ENCODE peak calls at places on chromosomes 16 and 17, in six cellular contexts. One of them, this sample, is unnamed.
A peak's percentile ranks its signal among the peaks of the same experiment; 100 is the strongest.

GRCh38 chr16:85113913-85114312 is 1.6 kb upstream of the CIBAR2 start:
- DNase-seq in heart left ventricle: no peak
- DNase-seq in stomach: no peak
- DNase-seq in esophagus squamous epithelium: no peak
- DNase-seq in Peyer's patch: no peak
- DNase-seq in endothelial cell of umbilical vein: no peak
- DNase-seq in this sample: no peak

GRCh38 chr17:81043725-81044427 is 8.9 kb downstream of the BAIAP2 start:
- DNase-seq in heart left ventricle: peak; percentile 52
- DNase-seq in stomach: peak; percentile 76
- DNase-seq in esophagus squamous epithelium: no peak
- DNase-seq in Peyer's patch: no peak
- DNase-seq in endothelial cell of umbilical vein: peak; percentile 32
- DNase-seq in this sample: no peak

GRCh38 chr16:12584488-12585233 is 219.0 kb downstream of the CPPED1 start:
- DNase-seq in heart left ventricle: no peak
- DNase-seq in stomach: no peak
- DNase-seq in esophagus squamous epithelium: no peak
- DNase-seq in Peyer's patch: peak; percentile 2
- DNase-seq in endothelial cell of umbilical vein: peak; percentile 39
- DNase-seq in this sample: no peak

GRCh38 chr17:32116937-32117336 is 25.4 kb upstream of the RHOT1 start:
- DNase-seq in heart left ventricle: no peak
- DNase-seq in stomach: no peak
- DNase-seq in esophagus squamous epithelium: no peak
- DNase-seq in Peyer's patch: no peak
- DNase-seq in endothelial cell of umbilical vein: no peak
- DNase-seq in this sample: no peak

GRCh38 chr17:72123496-72123963 is 2.7 kb downstream of the SOX9 start:
- DNase-seq in heart left ventricle: no peak
- DNase-seq in stomach: peak; percentile 37
- DNase-seq in esophagus squamous epithelium: no peak
- DNase-seq in Peyer's patch: no peak
- DNase-seq in endothelial cell of umbilical vein: no peak
- DNase-seq in this sample: no peak

GRCh38 chr16:84199861-84200260 is 8.9 kb downstream of the ADAD2 start:
- DNase-seq in heart left ventricle: no peak
- DNase-seq in stomach: no peak
- DNase-seq in esophagus squamous epithelium: no peak
- DNase-seq in Peyer's patch: no peak
- DNase-seq in endothelial cell of umbilical vein: no peak
- DNase-seq in this sample: peak; percentile 47

GRCh38 chr17:46977348-46977747 is 1.7 kb downstream of the RPRML start:
- DNase-seq in heart left ventricle: no peak
- DNase-seq in stomach: peak; percentile 39
- DNase-seq in esophagus squamous epithelium: no peak
- DNase-seq in Peyer's patch: no peak
- DNase-seq in endothelial cell of umbilical vein: no peak
- DNase-seq in this sample: no peak

GRCh38 chr17:8991514-8992285 is 26.2 kb upstream of the PIK3R5 start:
- DNase-seq in heart left ventricle: peak; percentile 44
- DNase-seq in stomach: peak; percentile 70
- DNase-seq in esophagus squamous epithelium: no peak
- DNase-seq in Peyer's patch: no peak
- DNase-seq in endothelial cell of umbilical vein: peak; percentile 33
- DNase-seq in this sample: peak; percentile 61

GRCh38 chr16:82651921-82652601 is 25.3 kb downstream of the CDH13 start:
- DNase-seq in heart left ventricle: no peak
- DNase-seq in stomach: no peak
- DNase-seq in esophagus squamous epithelium: no peak
- DNase-seq in Peyer's patch: no peak
- DNase-seq in endothelial cell of umbilical vein: no peak
- DNase-seq in this sample: no peak

GRCh38 chr16:85390511-85391174 is 222.5 kb upstream of the GSE1 start:
- DNase-seq in heart left ventricle: peak; percentile 91
- DNase-seq in stomach: peak; percentile 62
- DNase-seq in esophagus squamous epithelium: no peak
- DNase-seq in Peyer's patch: peak; percentile 95
- DNase-seq in endothelial cell of umbilical vein: no peak
- DNase-seq in this sample: peak; percentile 91

GRCh38 chr16:66199189-66199588 is 167.3 kb upstream of the CDH5 start:
- DNase-seq in heart left ventricle: no peak
- DNase-seq in stomach: no peak
- DNase-seq in esophagus squamous epithelium: no peak
- DNase-seq in Peyer's patch: no peak
- DNase-seq in endothelial cell of umbilical vein: no peak
- DNase-seq in this sample: no peak

GRCh38 chr16:86680661-86681439 is 102.5 kb downstream of the FOXL1 start:
- DNase-seq in heart left ventricle: peak; percentile 34
- DNase-seq in stomach: no peak
- DNase-seq in esophagus squamous epithelium: no peak
- DNase-seq in Peyer's patch: no peak
- DNase-seq in endothelial cell of umbilical vein: peak; percentile 75
- DNase-seq in this sample: no peak

GRCh38 chr17:62892069-62892675 is 73.9 kb upstream of the TANC2 start:
- DNase-seq in heart left ventricle: no peak
- DNase-seq in stomach: no peak
- DNase-seq in esophagus squamous epithelium: no peak
- DNase-seq in Peyer's patch: no peak
- DNase-seq in endothelial cell of umbilical vein: peak; percentile 44
- DNase-seq in this sample: no peak

GRCh38 chr17:62724398-62725146 is 83.5 kb downstream of the MARCHF10 start:
- DNase-seq in heart left ventricle: no peak
- DNase-seq in stomach: no peak
- DNase-seq in esophagus squamous epithelium: no peak
- DNase-seq in Peyer's patch: no peak
- DNase-seq in endothelial cell of umbilical vein: no peak
- DNase-seq in this sample: peak; percentile 53

GRCh38 chr16:1701216-1701878 is 4.6 kb upstream of the MAPK8IP3 start:
- DNase-seq in heart left ventricle: no peak
- DNase-seq in stomach: no peak
- DNase-seq in esophagus squamous epithelium: no peak
- DNase-seq in Peyer's patch: no peak
- DNase-seq in endothelial cell of umbilical vein: no peak
- DNase-seq in this sample: no peak

GRCh38 chr17:58693208-58693607 is 806 bp downstream of the RAD51C start:
- DNase-seq in heart left ventricle: no peak
- DNase-seq in stomach: no peak
- DNase-seq in esophagus squamous epithelium: no peak
- DNase-seq in Peyer's patch: no peak
- DNase-seq in endothelial cell of umbilical vein: no peak
- DNase-seq in this sample: no peak

GRCh38 chr16:78291642-78292041 is 192.2 kb downstream of the WWOX start:
- DNase-seq in heart left ventricle: no peak
- DNase-seq in stomach: no peak
- DNase-seq in esophagus squamous epithelium: no peak
- DNase-seq in Peyer's patch: no peak
- DNase-seq in endothelial cell of umbilical vein: no peak
- DNase-seq in this sample: no peak

GRCh38 chr16:4925791-4926190 is 11.2 kb downstream of the PPL start:
- DNase-seq in heart left ventricle: no peak
- DNase-seq in stomach: no peak
- DNase-seq in esophagus squamous epithelium: no peak
- DNase-seq in Peyer's patch: no peak
- DNase-seq in endothelial cell of umbilical vein: no peak
- DNase-seq in this sample: no peak

GRCh38 chr16:4926928-4927327 is 10.0 kb downstream of the PPL start:
- DNase-seq in heart left ventricle: no peak
- DNase-seq in stomach: no peak
- DNase-seq in esophagus squamous epithelium: no peak
- DNase-seq in Peyer's patch: no peak
- DNase-seq in endothelial cell of umbilical vein: no peak
- DNase-seq in this sample: no peak

GRCh38 chr16:4928227-4928626 is 8.7 kb downstream of the PPL start:
- DNase-seq in heart left ventricle: no peak
- DNase-seq in stomach: no peak
- DNase-seq in esophagus squamous epithelium: no peak
- DNase-seq in Peyer's patch: no peak
- DNase-seq in endothelial cell of umbilical vein: no peak
- DNase-seq in this sample: no peak

GRCh38 chr16:4924593-4925378 is 12.2 kb downstream of the PPL start:
- DNase-seq in heart left ventricle: no peak
- DNase-seq in stomach: peak; percentile 74
- DNase-seq in esophagus squamous epithelium: no peak
- DNase-seq in Peyer's patch: peak; percentile 76
- DNase-seq in endothelial cell of umbilical vein: no peak
- DNase-seq in this sample: peak; percentile 73

GRCh38 chr16:4927661-4928060 is 9.3 kb downstream of the PPL start:
- DNase-seq in heart left ventricle: no peak
- DNase-seq in stomach: no peak
- DNase-seq in esophagus squamous epithelium: no peak
- DNase-seq in Peyer's patch: no peak
- DNase-seq in endothelial cell of umbilical vein: no peak
- DNase-seq in this sample: no peak
- H3K36me3 ChIP-seq in heart left ventricle: peaks cover 2% of the 10 kb centered on the region
- H3K36me3 ChIP-seq in stomach: no peaks in the 10 kb centered on the region
- H3K36me3 ChIP-seq in esophagus squamous epithelium: no peaks in the 10 kb centered on the region
- H3K36me3 ChIP-seq in Peyer's patch: no peaks in the 10 kb centered on the region
- H3K36me3 ChIP-seq in endothelial cell of umbilical vein: no peaks in the 10 kb centered on the region
- H3K36me3 ChIP-seq in this sample: no peaks in the 10 kb centered on the region

GRCh38 chr17:17824119-17824779 is 12.5 kb downstream of the SREBF1 start:
- DNase-seq in heart left ventricle: no peak
- DNase-seq in stomach: no peak
- DNase-seq in esophagus squamous epithelium: no peak
- DNase-seq in Peyer's patch: no peak
- DNase-seq in endothelial cell of umbilical vein: no peak
- DNase-seq in this sample: no peak

GRCh38 chr17:17823433-17824118 is 13.2 kb downstream of the SREBF1 start:
- DNase-seq in heart left ventricle: peak; percentile 86
- DNase-seq in stomach: peak; percentile 89
- DNase-seq in esophagus squamous epithelium: peak; percentile 53
- DNase-seq in Peyer's patch: peak; percentile 91
- DNase-seq in endothelial cell of umbilical vein: peak; percentile 68
- DNase-seq in this sample: peak; percentile 85

GRCh38 chr17:17820457-17821158 is 16.2 kb downstream of the SREBF1 start:
- DNase-seq in heart left ventricle: no peak
- DNase-seq in stomach: no peak
- DNase-seq in esophagus squamous epithelium: no peak
- DNase-seq in Peyer's patch: no peak
- DNase-seq in endothelial cell of umbilical vein: no peak
- DNase-seq in this sample: no peak

GRCh38 chr17:17820046-17820445 is 16.7 kb downstream of the SREBF1 start:
- DNase-seq in heart left ventricle: no peak
- DNase-seq in stomach: no peak
- DNase-seq in esophagus squamous epithelium: no peak
- DNase-seq in Peyer's patch: no peak
- DNase-seq in endothelial cell of umbilical vein: no peak
- DNase-seq in this sample: no peak

GRCh38 chr17:17822189-17822978 is 14.4 kb downstream of the SREBF1 start:
- DNase-seq in heart left ventricle: peak; percentile 83
- DNase-seq in stomach: peak; percentile 68
- DNase-seq in esophagus squamous epithelium: no peak
- DNase-seq in Peyer's patch: no peak
- DNase-seq in endothelial cell of umbilical vein: no peak
- DNase-seq in this sample: peak; percentile 74
- TF ChIP-seq POLR2A in heart left ventricle: no peak
- TF ChIP-seq POLR2A in stomach: no peak
- TF ChIP-seq POLR2A in esophagus squamous epithelium: no peak
- TF ChIP-seq POLR2A in Peyer's patch: no peak
- TF ChIP-seq POLR2A in endothelial cell of umbilical vein: no peak
- TF ChIP-seq POLR2A in this sample: no peak

GRCh38 chr17:13797863-13798262 is 196.1 kb upstream of the HS3ST3A1 start:
- DNase-seq in heart left ventricle: no peak
- DNase-seq in stomach: no peak
- DNase-seq in esophagus squamous epithelium: no peak
- DNase-seq in Peyer's patch: no peak
- DNase-seq in endothelial cell of umbilical vein: no peak
- DNase-seq in this sample: no peak

GRCh38 chr17:13788385-13788784 is 186.7 kb upstream of the HS3ST3A1 start:
- DNase-seq in heart left ventricle: peak; percentile 34
- DNase-seq in stomach: no peak
- DNase-seq in esophagus squamous epithelium: no peak
- DNase-seq in Peyer's patch: no peak
- DNase-seq in endothelial cell of umbilical vein: no peak
- DNase-seq in this sample: no peak

GRCh38 chr17:13792314-13792713 is 190.6 kb upstream of the HS3ST3A1 start:
- DNase-seq in heart left ventricle: no peak
- DNase-seq in stomach: no peak
- DNase-seq in esophagus squamous epithelium: no peak
- DNase-seq in Peyer's patch: no peak
- DNase-seq in endothelial cell of umbilical vein: no peak
- DNase-seq in this sample: no peak

GRCh38 chr17:13793951-13794350 is 192.2 kb upstream of the HS3ST3A1 start:
- DNase-seq in heart left ventricle: no peak
- DNase-seq in stomach: no peak
- DNase-seq in esophagus squamous epithelium: no peak
- DNase-seq in Peyer's patch: no peak
- DNase-seq in endothelial cell of umbilical vein: no peak
- DNase-seq in this sample: no peak
- H3K27ac ChIP-seq in heart left ventricle: no peak overlapping the region
- H3K27ac ChIP-seq in stomach: no peak overlapping the region
- H3K27ac ChIP-seq in esophagus squamous epithelium: no peak overlapping the region
- H3K27ac ChIP-seq in Peyer's patch: no peak overlapping the region
- H3K27ac ChIP-seq in endothelial cell of umbilical vein: no peak overlapping the region
- H3K27ac ChIP-seq in this sample: no peak overlapping the region

GRCh38 chr16:69410285-69410990 is 14.0 kb upstream of the CYB5B start:
- DNase-seq in heart left ventricle: no peak
- DNase-seq in stomach: no peak
- DNase-seq in esophagus squamous epithelium: no peak
- DNase-seq in Peyer's patch: no peak
- DNase-seq in endothelial cell of umbilical vein: peak; percentile 95
- DNase-seq in this sample: no peak

GRCh38 chr16:69411064-69411985 is 13.1 kb upstream of the CYB5B start:
- DNase-seq in heart left ventricle: no peak
- DNase-seq in stomach: no peak
- DNase-seq in esophagus squamous epithelium: no peak
- DNase-seq in Peyer's patch: no peak
- DNase-seq in endothelial cell of umbilical vein: no peak
- DNase-seq in this sample: no peak

GRCh38 chr16:69412287-69412686 is 12.1 kb upstream of the CYB5B start:
- DNase-seq in heart left ventricle: no peak
- DNase-seq in stomach: no peak
- DNase-seq in esophagus squamous epithelium: no peak
- DNase-seq in Peyer's patch: no peak
- DNase-seq in endothelial cell of umbilical vein: no peak
- DNase-seq in this sample: no peak

GRCh38 chr16:69417537-69418199 is 6.8 kb upstream of the CYB5B start:
- DNase-seq in heart left ventricle: no peak
- DNase-seq in stomach: no peak
- DNase-seq in esophagus squamous epithelium: no peak
- DNase-seq in Peyer's patch: no peak
- DNase-seq in endothelial cell of umbilical vein: peak; percentile 64
- DNase-seq in this sample: peak; percentile 59

DNA sequence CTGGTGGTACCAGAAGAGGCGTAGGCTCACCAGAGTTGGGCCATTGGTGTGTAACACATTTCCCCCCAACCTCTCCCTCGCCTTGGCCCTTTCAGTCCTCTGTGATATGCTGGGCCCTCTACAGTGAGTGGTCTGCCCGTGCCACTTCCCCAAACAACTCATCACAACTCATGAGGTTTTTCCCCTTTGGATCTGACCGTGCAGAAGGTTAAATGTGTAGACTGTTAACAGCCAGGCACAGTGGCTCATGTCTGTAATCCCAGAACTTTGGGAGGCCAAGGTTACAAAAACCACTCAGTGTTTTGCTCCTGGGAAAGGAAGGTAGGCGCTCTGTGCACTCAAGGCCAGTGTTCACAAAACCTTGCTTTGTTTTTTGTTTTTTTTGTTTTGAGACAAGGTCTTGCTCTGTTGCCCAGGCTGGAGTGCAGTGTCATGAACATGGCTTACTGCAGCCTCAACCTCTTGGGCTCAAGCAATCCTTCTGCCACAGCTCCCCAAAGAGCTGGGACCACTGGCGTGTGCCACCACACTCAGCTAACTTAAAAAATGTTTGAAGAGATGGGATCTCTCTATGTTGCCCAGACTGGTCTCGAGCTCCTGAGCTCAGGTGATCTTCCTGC is 11.3 kb upstream of the CYB5B start:
- DNase-seq in heart left ventricle: no peak
- DNase-seq in stomach: no peak
- DNase-seq in esophagus squamous epithelium: no peak
- DNase-seq in Peyer's patch: no peak
- DNase-seq in endothelial cell of umbilical vein: no peak
- DNase-seq in this sample: no peak
- H3K36me3 ChIP-seq in heart left ventricle: no peaks in the 10 kb centered on the region
- H3K36me3 ChIP-seq in stomach: no peaks in the 10 kb centered on the region
- H3K36me3 ChIP-seq in esophagus squamous epithelium: no peaks in the 10 kb centered on the region
- H3K36me3 ChIP-seq in Peyer's patch: no peaks in the 10 kb centered on the region
- H3K36me3 ChIP-seq in endothelial cell of umbilical vein: no peaks in the 10 kb centered on the region
- H3K36me3 ChIP-seq in this sample: no peaks in the 10 kb centered on the region